ENCODE peak calls at places on chromosomes 6 and 20, in six cellular contexts. O is GM12878, E is HCT116, H is A549, W is IMR-90, M is HepG2. L is an unnamed sample.

GRCh38 chr6:115680621-115681020 is 380.1 kb downstream of the FRK start:
- DNase-seq in O (no peak), E (no peak), H (no peak), W (no peak), M (no peak), L (no peak)

GRCh38 chr6:145756170-145756662 is 20.9 kb upstream of the EPM2A start:
- DNase-seq in O (no peak), E (no peak), H (no peak), W (peak), M (no peak), L (peak)

GRCh38 chr6:53269827-53270226 is 78.9 kb downstream of the ELOVL5 start:
- DNase-seq in O (no peak), E (no peak), H (no peak), W (no peak), M (no peak), L (peak)

GRCh38 chr6:143792402-143793339 is 50.5 kb upstream of the LTV1 start:
- DNase-seq in O (no peak), E (no peak), H (no peak), W (no peak), M (no peak), L (no peak)

GRCh38 chr20:32456869-32457421 is 98.8 kb downstream of the ASXL1 start:
- DNase-seq in O (no peak), E (no peak), H (peak), W (peak), M (no peak), L (peak)

GRCh38 chr6:14453712-14454466 is 336.3 kb downstream of the CD83 start:
- DNase-seq in O (no peak), E (no peak), H (no peak), W (no peak), M (no peak), L (no peak)

GRCh38 chr6:144352310-144352709 is 67.2 kb downstream of the UTRN start:
- DNase-seq in O (no peak), E (no peak), H (no peak), W (no peak), M (no peak), L (no peak)

GRCh38 chr6:109059148-109059547 is 35.5 kb downstream of the SESN1 start:
- DNase-seq in O (no peak), E (no peak), H (no peak), W (peak), M (peak), L (no peak)

GRCh38 chr20:25525857-25526256 is 59.5 kb downstream of the NINL start:
- DNase-seq in O (no peak), E (no peak), H (peak), W (peak), M (peak), L (no peak)

GRCh38 chr20:37223053-37223452 is 38.6 kb downstream of the GHRH start:
- DNase-seq in O (no peak), E (no peak), H (no peak), W (peak), M (no peak), L (no peak)

GRCh38 chr6:39050453-39051112 is 2.0 kb downstream of the GLP1R start:
- DNase-seq in O (no peak), E (no peak), H (no peak), W (no peak), M (no peak), L (no peak)

GRCh38 chr6:17394192-17394611 is 807 bp downstream of the CAP2 start:
- DNase-seq in O (no peak), E (peak), H (peak), W (peak), M (peak), L (no peak)

GRCh38 chr6:117272032-117272866 is 6.9 kb downstream of the VGLL2 start:
- DNase-seq in O (no peak), E (no peak), H (no peak), W (no peak), M (no peak), L (no peak)

GRCh38 chr20:56003966-56004365 is 1.4 kb downstream of the CBLN4 start:
- DNase-seq in O (no peak), E (no peak), H (no peak), W (no peak), M (no peak), L (peak)

GRCh38 chr6:166046232-166046631 is 121.4 kb downstream of the TBXT start:
- DNase-seq in O (no peak), E (no peak), H (peak), W (peak), M (no peak), L (no peak)

GRCh38 chr6:148175511-148176188 is 167.0 kb upstream of the SASH1 start:
- DNase-seq in O (no peak), E (no peak), H (no peak), W (peak), M (no peak), L (no peak)

GRCh38 chr6:5403619-5404018 is 142.3 kb downstream of the FARS2 start:
- DNase-seq in O (no peak), E (no peak), H (no peak), W (peak), M (no peak), L (no peak)

GRCh38 chr6:30044630-30045029 is 16.4 kb upstream of the POLR1H start:
- DNase-seq in O (no peak), E (no peak), H (no peak), W (peak), M (no peak), L (no peak)

GRCh38 chr6:117491916-117492315 is 9.4 kb downstream of the DCBLD1 start:
- DNase-seq in O (no peak), E (no peak), H (no peak), W (peak), M (no peak), L (no peak)

GRCh38 chr6:106745824-106746610 is 116.6 kb downstream of the QRSL1 start:
- DNase-seq in O (no peak), E (no peak), H (peak), W (peak), M (peak), L (no peak)

GRCh38 chr6:169937389-169938261 is 186.2 kb downstream of the ERMARD start:
- DNase-seq in O (no peak), E (no peak), H (no peak), W (no peak), M (no peak), L (no peak)

GRCh38 chr6:20233007-20233730 is 20.9 kb upstream of the MBOAT1 start:
- DNase-seq in O (no peak), E (no peak), H (no peak), W (no peak), M (no peak), L (no peak)

GRCh38 chr6:16103708-16104107 is 25.2 kb upstream of the MYLIP start:
- DNase-seq in O (no peak), E (no peak), H (no peak), W (no peak), M (no peak), L (no peak)

GRCh38 chr6:148407372-148407771 is 64.7 kb downstream of the SASH1 start:
- DNase-seq in O (no peak), E (no peak), H (no peak), W (peak), M (no peak), L (no peak)

GRCh38 chr6:81668615-81669047 is 83.8 kb downstream of the TENT5A start:
- DNase-seq in O (no peak), E (no peak), H (no peak), W (no peak), M (no peak), L (no peak)

GRCh38 chr6:35483892-35484645 is 12.8 kb downstream of the TEAD3 start:
- DNase-seq in O (no peak), E (no peak), H (no peak), W (no peak), M (no peak), L (no peak)

GRCh38 chr6:167492096-167492449 is 167.2 kb downstream of the TTLL2 start:
- DNase-seq in O (no peak), E (no peak), H (no peak), W (no peak), M (no peak), L (no peak)

GRCh38 chr20:21670126-21670525 is 35.3 kb upstream of the PAX1 start:
- DNase-seq in O (no peak), E (no peak), H (no peak), W (no peak), M (no peak), L (no peak)

GRCh38 chr20:24357169-24357568 is 112.3 kb upstream of the SYNDIG1 start:
- DNase-seq in O (no peak), E (no peak), H (no peak), W (no peak), M (no peak), L (no peak)
- TF ChIP-seq RAD21 in O (no peak), E (no peak), H (no peak), W (no peak), M (no peak), L (no peak)

GRCh38 chr20:38505091-38505455 is 32.4 kb downstream of the RALGAPB start:
- DNase-seq in O (no peak), E (no peak), H (no peak), W (no peak), M (no peak), L (no peak)

GRCh38 chr20:38498909-38499308 is 26.3 kb downstream of the RALGAPB start:
- DNase-seq in O (no peak), E (no peak), H (no peak), W (peak), M (no peak), L (no peak)

GRCh38 chr20:38499366-38499765 is 26.7 kb downstream of the RALGAPB start:
- DNase-seq in O (no peak), E (no peak), H (no peak), W (no peak), M (no peak), L (no peak)

GRCh38 chr20:38504368-38505090 is 31.9 kb downstream of the RALGAPB start:
- DNase-seq in O (no peak), E (no peak), H (no peak), W (no peak), M (no peak), L (no peak)

GRCh38 chr20:38501858-38502431 is 29.3 kb downstream of the RALGAPB start:
- DNase-seq in O (no peak), E (no peak), H (no peak), W (no peak), M (no peak), L (no peak)
- TF ChIP-seq RAD21 in O (no peak), E (no peak), H (no peak), W (no peak), M (no peak), L (no peak)

GRCh38 chr6:33192105-33192646 is at the start of gene COL11A2:
- DNase-seq in O (no peak), E (no peak), H (no peak), W (no peak), M (no peak), L (peak)

GRCh38 chr6:33194431-33194979 is 2.2 kb upstream of the COL11A2 start:
- DNase-seq in O (no peak), E (no peak), H (no peak), W (no peak), M (no peak), L (no peak)

GRCh38 chr6:33193619-33194018 is 1.4 kb upstream of the COL11A2 start:
- DNase-seq in O (no peak), E (no peak), H (no peak), W (no peak), M (no peak), L (peak)

GRCh38 chr6:33191383-33192104 is 723 bp downstream of the COL11A2 start:
- DNase-seq in O (no peak), E (no peak), H (no peak), W (no peak), M (no peak), L (peak)

GRCh38 chr6:33192671-33193602 is 670 bp upstream of the COL11A2 start:
- DNase-seq in O (no peak), E (no peak), H (no peak), W (no peak), M (no peak), L (peak)
- TF ChIP-seq RAD21 in O (no peak), E (no peak), H (no peak), W (no peak), M (no peak), L (no peak)

DNA sequence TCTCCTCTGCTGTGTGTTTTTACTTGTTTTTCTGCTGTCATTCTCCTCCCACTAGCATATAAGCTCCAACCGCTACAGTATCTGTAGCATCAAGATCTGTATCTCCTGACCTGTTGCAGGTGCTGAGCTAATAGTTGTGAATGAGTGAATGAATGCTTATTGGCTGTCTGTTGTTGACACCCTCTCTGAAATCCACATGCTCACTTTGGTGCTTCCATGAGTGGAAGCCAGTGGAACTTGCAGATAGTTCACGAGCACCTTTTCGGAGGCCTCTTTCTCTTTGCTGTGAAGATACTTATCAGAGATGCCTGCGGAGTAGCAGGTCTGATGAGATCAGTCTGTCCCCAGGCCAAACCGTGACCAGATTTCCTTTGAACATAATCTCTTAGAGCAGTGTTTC is 117.3 kb downstream of the EYA2 start:
- DNase-seq in O (no peak), E (no peak), H (no peak), W (no peak), M (no peak), L (no peak)
- TF ChIP-seq RAD21 in O (no peak), E (no peak), H (no peak), W (no peak), M (no peak), L (no peak)

GRCh38 chr6:142570221-142570671 is 268.4 kb downstream of the ADGRG6 start:
- DNase-seq in O (no peak), E (no peak), H (no peak), W (peak), M (peak), L (no peak)
- TF ChIP-seq RAD21 in O (no peak), E (no peak), H (no peak), W (no peak), M (no peak), L (no peak)

GRCh38 chr20:59402697-59403096 is 102.3 kb downstream of the EDN3 start:
- DNase-seq in O (no peak), E (no peak), H (no peak), W (no peak), M (no peak), L (peak)
- TF ChIP-seq RAD21 in O (no peak), E (no peak), H (peak), W (no peak), M (no peak), L (peak)

L was measured in SK-N-SH.